ENCODE peak calls at places on chromosomes 7 and 10, in eight cellular contexts. E is CD8-positive, alpha-beta T cell; L is GM12878; A is lower lobe of right lung; R is IMR-90; J is left lung; M is body of pancreas; G is heart right ventricle. O is an unnamed sample.

GRCh38 chr10:27240891-27241639 is 468 bp upstream of the ACBD5 start:
- ATAC-seq in E (peak; percentile 9), L (peak; percentile 25), G (peak; percentile 3), A (peak; percentile 22), J (peak; percentile 21), M (peak; percentile 7), R (peak; percentile 1), O (peak; percentile 1)

GRCh38 chr10:69458426-69459100 is 7.3 kb downstream of the TSPAN15 start:
- ATAC-seq in A (peak; percentile 82), J (peak; percentile 70), L (peak; percentile 66), M (peak; percentile 79), R (no peak), E (no peak), G (peak; percentile 40), O (no peak)

GRCh38 chr7:144709066-144709465 is 126.8 kb downstream of the TPK1 start:
- ATAC-seq in R (no peak), G (no peak), A (no peak), J (no peak), E (no peak), L (no peak), M (no peak), O (no peak)

GRCh38 chr7:77982926-77983550 is 184.5 kb downstream of the PHTF2 start:
- ATAC-seq in J (no peak), G (no peak), E (no peak), R (no peak), A (no peak), M (no peak), L (peak; percentile 63), O (no peak)

GRCh38 chr7:138864667-138865066 is 66.7 kb upstream of the ATP6V0A4 start:
- ATAC-seq in A (no peak), M (no peak), J (no peak), E (peak; percentile 25), R (peak; percentile 40), L (no peak), G (no peak), O (no peak)

GRCh38 chr10:119786117-119786769 is 60.4 kb downstream of the INPP5F start:
- ATAC-seq in E (no peak), J (peak; percentile 71), R (peak; percentile 89), A (peak; percentile 66), M (no peak), G (no peak), L (no peak), O (no peak)

GRCh38 chr10:31725436-31725835 is 203.2 kb downstream of the ARHGAP12 start:
- ATAC-seq in G (no peak), R (no peak), L (no peak), J (no peak), E (no peak), A (no peak), M (peak; percentile 96), O (no peak)

GRCh38 chr10:36281871-36282331 is 639.8 kb upstream of the FZD8 start:
- ATAC-seq in A (no peak), E (no peak), M (no peak), R (peak; percentile 27), J (no peak), L (no peak), G (no peak), O (no peak)

GRCh38 chr10:60944910-60945297 is 919 bp upstream of the RHOBTB1 start:
- ATAC-seq in A (no peak), G (no peak), R (no peak), L (no peak), J (no peak), M (no peak), E (no peak), O (no peak)

GRCh38 chr7:106236065-106236464 is 48.7 kb downstream of the NAMPT start:
- ATAC-seq in R (no peak), L (no peak), E (no peak), G (peak; percentile 81), A (no peak), M (no peak), J (peak; percentile 52), O (no peak)

GRCh38 chr7:157861031-157861491 is 524.3 kb downstream of the DNAJB6 start:
- ATAC-seq in A (no peak), M (no peak), J (no peak), R (no peak), E (no peak), G (no peak), L (no peak), O (no peak)

GRCh38 chr10:115818015-115818414 is 455.0 kb downstream of the GFRA1 start:
- ATAC-seq in G (no peak), R (peak; percentile 40), M (no peak), A (no peak), J (no peak), L (no peak), E (no peak), O (no peak)

GRCh38 chr7:44194069-44194468 is 4.8 kb upstream of the GCK start:
- ATAC-seq in G (no peak), J (no peak), L (peak; percentile 43), E (no peak), A (no peak), R (no peak), M (no peak), O (no peak)

DNA sequence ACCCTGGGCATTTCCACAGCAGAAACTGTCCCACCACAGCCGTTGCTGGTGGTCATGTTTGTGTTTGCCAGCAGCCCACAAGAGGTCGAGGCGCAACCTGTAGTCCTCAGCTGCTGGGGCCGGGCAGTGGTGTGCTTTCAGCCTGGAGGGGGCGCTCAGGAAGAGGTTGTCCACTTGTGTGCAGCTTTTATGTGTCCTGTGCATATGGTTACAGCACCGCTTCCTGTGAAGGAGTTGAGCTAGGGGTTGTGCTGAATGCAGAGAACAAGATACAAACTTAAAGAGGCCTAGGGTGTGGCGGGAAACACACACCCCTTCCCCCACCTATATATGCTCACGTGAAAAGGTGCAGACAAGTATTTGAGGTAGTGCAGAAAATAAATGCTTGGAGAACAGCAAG is 29.5 kb upstream of the PFKFB3 start:
- ATAC-seq in E (peak; percentile 96), M (no peak), R (no peak), G (no peak), L (peak; percentile 66), A (no peak), J (no peak), O (no peak)
- TF ChIP-seq CTCF in E (peak; percentile 63), M (no peak), R (no peak), G (no peak), L (peak; percentile 18), A (peak; percentile 18), J (no peak), O (peak; percentile 7)

GRCh38 chr10:51892965-51893658 is 193.7 kb upstream of the CSTF2T start:
- ATAC-seq in E (no peak), G (no peak), J (peak; percentile 19), R (no peak), A (no peak), M (no peak), L (peak; percentile 86), O (no peak)
- TF ChIP-seq CTCF in E (no peak), G (peak; percentile 16), J (no peak), R (peak; percentile 18), A (no peak), M (no peak), L (peak; percentile 51), O (no peak)

DNA sequence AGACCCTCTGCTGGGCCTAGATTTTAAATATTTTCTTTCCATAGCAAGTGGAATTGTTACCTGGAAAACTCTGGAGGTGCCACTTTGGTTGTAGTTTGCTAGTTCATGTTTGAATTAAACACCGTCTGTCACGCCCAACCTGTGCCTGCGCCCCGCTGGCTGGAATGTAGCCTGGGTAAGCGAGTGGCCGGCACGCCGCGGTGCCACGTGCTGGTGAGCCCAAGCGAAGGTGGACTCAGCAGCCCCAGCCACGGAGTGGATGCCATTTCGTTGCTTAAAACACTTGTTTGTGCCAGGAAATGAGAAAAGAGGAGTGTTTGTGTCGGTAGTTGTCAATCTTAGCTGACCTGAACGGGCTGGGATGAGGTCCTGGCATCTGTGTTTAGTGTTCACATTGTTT is 2.7 kb downstream of the GET4 start:
- ATAC-seq in L (no peak), G (no peak), A (no peak), M (no peak), R (no peak), J (no peak), E (no peak), O (no peak)
- TF ChIP-seq CTCF in L (no peak), G (no peak), A (no peak), M (no peak), R (no peak), J (no peak), E (no peak), O (no peak)

GRCh38 chr7:42886129-42886528 is 25.7 kb downstream of the C7orf25 start:
- ATAC-seq in R (no peak), M (no peak), A (no peak), L (no peak), G (no peak), E (no peak), J (no peak), O (no peak)
- TF ChIP-seq CTCF in R (peak; percentile 36), M (no peak), A (no peak), L (peak; percentile 24), G (peak; percentile 27), E (peak; percentile 13), J (peak; percentile 26), O (no peak)